ENCODE peak calls at places on chromosome 7, in four cellular contexts. S is BE2C, K is heart right ventricle, H is transverse colon. M is an unnamed sample.

GRCh38 chr7:92614586-92615237 is 24.5 kb upstream of the FAM133B start:
- DNase-seq in K (no peak), H (no peak), S (peak; percentile 37), M (peak; percentile 87)

GRCh38 chr7:74482629-74483401 is 29.1 kb downstream of the GTF2IRD1 start:
- DNase-seq in S (no peak), H (no peak), K (no peak), M (no peak)

GRCh38 chr7:1106063-1106782 is 18.3 kb downstream of the GPER1 start:
- DNase-seq in H (no peak), K (no peak), S (no peak), M (no peak)

GRCh38 chr7:79820387-79820786 is 314.2 kb upstream of the GNAI1 start:
- DNase-seq in H (peak; percentile 26), K (peak; percentile 65), S (peak; percentile 88), M (peak; percentile 47)

GRCh38 chr7:121187676-121188075 is 141.1 kb upstream of the WNT16 start:
- DNase-seq in S (no peak), H (no peak), K (no peak), M (no peak)

GRCh38 chr7:134636008-134636449 is 10.6 kb upstream of the BPGM start:
- DNase-seq in H (no peak), S (no peak), K (no peak), M (no peak)

GRCh38 chr7:106347229-106347833 is 62.5 kb upstream of the NAMPT start:
- DNase-seq in K (no peak), S (no peak), H (no peak), M (no peak)

GRCh38 chr7:51246258-51247245 is 70.1 kb downstream of the COBL start:
- DNase-seq in S (no peak), K (peak; percentile 82), H (no peak), M (peak; percentile 66)

GRCh38 chr7:133851416-133851815 is 275.7 kb upstream of the LRGUK start:
- DNase-seq in H (no peak), K (no peak), S (no peak), M (no peak)

DNA sequence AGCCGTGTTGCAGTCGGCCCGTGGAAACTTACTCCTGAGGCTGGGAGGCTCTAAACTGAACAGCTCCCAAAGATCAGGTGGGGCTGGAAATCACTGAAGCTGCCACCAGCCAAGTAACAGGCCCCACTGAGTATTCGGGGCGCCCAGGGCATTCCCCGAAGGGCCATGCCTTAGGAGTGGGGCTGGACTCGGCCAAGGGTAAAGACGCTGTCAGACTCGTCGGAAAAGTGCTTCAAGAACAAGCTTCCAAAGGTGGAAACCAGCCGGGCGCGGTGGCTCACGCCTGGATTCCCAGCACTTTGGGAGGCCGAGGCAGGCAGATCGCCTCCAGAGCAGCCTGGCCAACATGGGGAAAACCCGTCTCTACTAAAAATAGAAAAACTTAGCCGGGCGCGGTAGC is 102.8 kb downstream of the GALNT11 start:
- DNase-seq in H (no peak), S (no peak), K (no peak), M (no peak)
- H3K36me3 ChIP-seq in H (peaks cover 29% of the 10 kb centered on the region), S (peaks cover 61% of the 10 kb centered on the region), K (peaks cover 8% of the 10 kb centered on the region), M (peaks cover 37% of the 10 kb centered on the region)

GRCh38 chr7:44062180-44062902 is 3.0 kb downstream of the PGAM2 start:
- DNase-seq in K (no peak), S (peak; percentile 6), H (peak; percentile 6), M (peak; percentile 64)
- H3K36me3 ChIP-seq in K (peaks cover 40% of the 10 kb centered on the region), S (peaks cover 32% of the 10 kb centered on the region), H (peaks cover 42% of the 10 kb centered on the region), M (no peaks in the 10 kb centered on the region)

GRCh38 chr7:2964208-2964607 is 79.5 kb downstream of the CARD11 start:
- DNase-seq in K (no peak), H (no peak), S (no peak), M (no peak)
- H3K36me3 ChIP-seq in K (no peaks in the 10 kb centered on the region), H (no peaks in the 10 kb centered on the region), S (no peaks in the 10 kb centered on the region), M (no peaks in the 10 kb centered on the region)

GRCh38 chr7:55081067-55081853 is 62.4 kb downstream of the EGFR start:
- DNase-seq in S (peak; percentile 53), H (no peak), K (no peak), M (peak; percentile 56)

GRCh38 chr7:55078465-55079372 is 59.9 kb downstream of the EGFR start:
- DNase-seq in K (no peak), H (peak; percentile 81), S (peak; percentile 78), M (no peak)

GRCh38 chr7:55077581-55078410 is 59.0 kb downstream of the EGFR start:
- DNase-seq in S (no peak), K (no peak), H (peak; percentile 93), M (no peak)

GRCh38 chr7:55081854-55082603 is 63.2 kb downstream of the EGFR start:
- DNase-seq in S (no peak), H (no peak), K (no peak), M (no peak)

DNA sequence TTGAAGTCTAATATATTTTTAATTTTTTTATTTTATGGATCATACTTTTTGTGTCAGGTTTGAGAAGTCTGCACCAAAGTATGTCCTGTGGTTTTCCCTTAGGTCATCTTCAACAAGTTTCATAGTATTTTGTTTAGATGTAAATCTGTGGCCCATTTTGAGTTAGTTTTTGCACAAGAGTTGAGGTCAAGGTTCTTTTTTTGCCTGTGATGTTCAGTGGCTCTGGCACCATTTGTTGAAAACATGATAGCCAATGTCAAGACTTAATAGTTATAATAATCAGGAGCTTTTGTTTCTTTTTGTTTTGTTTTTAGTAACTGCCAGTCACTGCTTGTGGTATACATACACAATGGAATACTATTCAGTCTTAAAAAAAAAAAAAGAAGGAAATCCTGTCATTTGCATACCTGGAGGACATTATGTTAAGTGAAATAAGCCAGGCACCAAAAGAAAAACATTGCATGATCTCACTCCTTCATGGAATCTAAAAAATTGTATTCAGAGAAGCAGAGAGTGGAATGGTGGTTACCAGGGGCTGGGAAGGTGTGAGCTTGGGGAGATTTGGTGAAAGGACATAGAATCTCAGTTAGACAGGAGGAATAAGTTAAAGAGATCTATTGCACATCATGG is 61.3 kb downstream of the EGFR start:
- DNase-seq in S (no peak), H (no peak), K (no peak), M (no peak)
- H3K36me3 ChIP-seq in S (peaks cover 41% of the 10 kb centered on the region), H (no peaks in the 10 kb centered on the region), K (no peaks in the 10 kb centered on the region), M (no peaks in the 10 kb centered on the region)

M was measured in adrenal gland.